ENCODE peak calls at places on chromosomes 1 and 21, in eight cellular contexts. L is GM12891, I is thyroid gland, N is stomach, X is Peyer's patch, H is K562, A is esophagus squamous epithelium, F is prostate gland. Q is an unnamed sample.

GRCh38 chr1:23481904-23482303 is 2.1 kb downstream of the ASAP3 start:
- DNase-seq in I (no peak), X (no peak), F (no peak), L (no peak), N (no peak), A (no peak), H (no peak), Q (no peak)

GRCh38 chr1:172637522-172637921 is 21.4 kb upstream of the FASLG start:
- DNase-seq in H (peak; percentile 79), X (no peak), I (no peak), L (no peak), F (no peak), A (no peak), N (no peak), Q (peak; percentile 31)

GRCh38 chr1:183096351-183096750 is 73.1 kb downstream of the LAMC1 start:
- DNase-seq in F (no peak), H (no peak), L (no peak), X (no peak), N (no peak), I (no peak), A (no peak), Q (no peak)

GRCh38 chr1:86104606-86105532 is 51.7 kb downstream of the COL24A1 start:
- DNase-seq in N (peak; percentile 41), X (no peak), L (no peak), F (peak; percentile 83), H (no peak), A (no peak), I (no peak), Q (no peak)

GRCh38 chr1:220370041-220370700 is 97.9 kb upstream of the RAB3GAP2 start:
- DNase-seq in I (no peak), N (no peak), F (no peak), L (no peak), A (no peak), X (no peak), H (no peak), Q (peak; percentile 35)

GRCh38 chr1:174497461-174497860 is 49.7 kb downstream of the GPR52 start:
- DNase-seq in I (no peak), L (no peak), X (no peak), A (no peak), N (no peak), F (no peak), H (no peak), Q (no peak)

GRCh38 chr21:34126269-34126668 is 52.9 kb downstream of the MRPS6 start:
- DNase-seq in A (no peak), F (no peak), I (peak; percentile 59), L (no peak), X (no peak), N (no peak), H (no peak), Q (no peak)

GRCh38 chr21:14270631-14271030 is 54.7 kb downstream of the RBM11 start:
- DNase-seq in X (peak; percentile 79), L (no peak), N (no peak), H (peak; percentile 55), F (no peak), I (no peak), A (no peak), Q (no peak)

GRCh38 chr1:21320410-21321107 is 30.3 kb upstream of the ECE1 start:
- DNase-seq in N (no peak), F (no peak), X (no peak), H (peak; percentile 63), A (no peak), I (no peak), L (no peak), Q (no peak)

GRCh38 chr1:246566808-246567154 is 525 bp downstream of the CNST start:
- DNase-seq in I (no peak), L (no peak), H (peak; percentile 85), A (no peak), X (peak; percentile 76), F (no peak), N (no peak), Q (no peak)
- TF ChIP-seq POLR2A in I (no peak), L (no peak), H (peak; percentile 28), A (no peak), X (no peak), F (no peak), N (no peak), Q (no peak)

DNA sequence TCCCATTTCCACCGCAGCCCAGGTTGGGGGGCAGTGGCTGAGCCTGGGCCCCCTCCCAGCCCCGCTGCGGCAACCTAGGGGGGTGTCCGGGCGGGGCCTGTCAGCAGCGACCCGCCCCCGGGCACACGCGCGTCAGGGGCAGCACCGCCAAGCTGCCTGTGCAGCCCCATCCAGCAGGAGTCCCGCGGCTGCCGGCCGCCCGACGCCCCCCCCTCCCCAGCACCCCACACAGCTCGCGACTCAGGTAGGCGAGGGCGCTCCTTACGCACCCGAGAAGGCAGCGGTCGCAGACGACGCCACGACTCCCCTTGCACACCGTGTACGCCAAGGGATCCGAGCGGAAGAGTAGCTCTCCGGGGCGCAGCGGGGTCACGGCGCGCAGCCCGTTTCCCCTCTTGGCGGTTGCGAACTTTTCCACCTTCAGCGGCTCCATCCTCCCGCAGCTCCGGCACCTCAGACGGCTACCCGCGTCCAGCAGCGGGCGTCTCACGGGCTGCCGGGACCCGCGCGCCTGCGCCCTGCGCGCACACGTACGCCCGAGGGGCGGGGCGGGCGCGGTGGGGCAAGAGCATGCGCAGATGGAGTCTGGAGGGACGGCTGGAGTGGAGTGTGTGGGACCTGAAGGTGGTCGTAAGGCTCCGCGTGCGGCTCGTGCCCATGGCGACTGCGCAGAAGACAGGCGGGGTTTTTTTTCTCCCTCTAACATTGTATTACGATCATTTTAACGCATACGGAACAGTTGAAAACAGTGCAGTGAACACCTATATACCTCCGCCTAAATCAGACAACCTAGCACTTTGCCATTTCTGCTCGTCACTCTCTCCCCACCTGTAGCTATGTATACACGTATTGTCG is at the start of gene SMYD3:
- DNase-seq in N (peak; percentile 78), H (peak; percentile 93), A (no peak), I (peak; percentile 73), F (peak; percentile 61), X (peak; percentile 85), L (peak; percentile 87), Q (peak; percentile 87)
- TF ChIP-seq POLR2A in N (no peak), H (peak; percentile 68), A (peak; percentile 67), I (peak; percentile 75), F (peak; percentile 77), X (peak; percentile 40), L (no peak), Q (peak; percentile 92)

GRCh38 chr1:234870020-234870378 is 258.6 kb downstream of the TOMM20 start:
- DNase-seq in A (no peak), F (no peak), N (no peak), L (no peak), H (no peak), X (no peak), I (no peak), Q (no peak)

GRCh38 chr1:234870582-234870981 is 258.1 kb downstream of the TOMM20 start:
- DNase-seq in A (no peak), I (no peak), H (no peak), F (no peak), X (no peak), L (no peak), N (no peak), Q (no peak)

GRCh38 chr1:234868296-234869147 is 258.5 kb upstream of the IRF2BP2 start:
- DNase-seq in A (no peak), F (no peak), N (no peak), I (no peak), H (no peak), X (no peak), L (no peak), Q (no peak)

GRCh38 chr1:234871039-234871709 is 257.5 kb downstream of the TOMM20 start:
- DNase-seq in A (no peak), H (peak; percentile 75), F (no peak), X (no peak), N (no peak), L (no peak), I (no peak), Q (no peak)

DNA sequence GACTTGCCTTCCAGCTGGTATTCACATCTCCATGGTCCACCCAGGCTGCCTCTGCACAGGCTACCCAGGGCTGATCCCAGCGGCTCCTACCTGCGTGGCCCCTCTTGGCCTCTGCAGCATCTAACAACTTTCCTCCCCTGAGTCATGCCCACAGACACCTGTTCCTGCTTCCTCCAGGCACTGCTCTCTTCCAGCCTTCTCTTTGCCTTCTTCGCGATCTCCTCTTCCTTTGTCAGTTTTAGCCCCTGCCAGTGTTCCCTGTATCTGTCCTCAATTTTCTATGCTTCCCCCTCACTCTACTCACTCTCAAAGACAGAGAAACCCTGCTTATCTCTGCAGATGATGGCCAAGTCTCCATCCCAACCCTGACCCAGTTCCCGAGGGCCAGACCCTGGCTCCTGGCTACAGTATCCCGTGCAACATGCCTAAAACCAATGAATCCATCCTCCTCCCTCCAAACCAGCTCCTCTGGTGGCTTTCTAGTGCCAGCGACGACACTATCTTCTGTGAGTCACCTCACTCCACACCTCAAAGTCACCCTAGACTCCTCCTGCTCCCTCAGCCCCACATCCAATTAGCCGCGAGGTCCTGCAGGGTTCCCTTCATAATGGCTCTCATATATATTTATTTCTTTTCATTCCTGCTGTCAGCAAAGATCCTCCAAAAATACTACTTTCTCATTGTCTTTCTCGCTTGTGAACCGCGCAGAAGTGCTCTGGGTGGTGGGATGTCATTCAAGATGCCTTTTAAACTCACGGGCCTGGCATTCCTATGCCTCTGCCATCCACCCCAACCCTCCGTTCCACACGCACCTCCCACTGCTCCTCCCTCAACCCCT is 259.2 kb downstream of the TOMM20 start:
- DNase-seq in I (no peak), A (no peak), L (no peak), N (no peak), F (no peak), X (no peak), H (peak; percentile 79), Q (no peak)
- TF ChIP-seq POLR2A in I (no peak), A (no peak), L (no peak), N (no peak), F (no peak), X (no peak), H (peak; percentile 50), Q (no peak)

DNA sequence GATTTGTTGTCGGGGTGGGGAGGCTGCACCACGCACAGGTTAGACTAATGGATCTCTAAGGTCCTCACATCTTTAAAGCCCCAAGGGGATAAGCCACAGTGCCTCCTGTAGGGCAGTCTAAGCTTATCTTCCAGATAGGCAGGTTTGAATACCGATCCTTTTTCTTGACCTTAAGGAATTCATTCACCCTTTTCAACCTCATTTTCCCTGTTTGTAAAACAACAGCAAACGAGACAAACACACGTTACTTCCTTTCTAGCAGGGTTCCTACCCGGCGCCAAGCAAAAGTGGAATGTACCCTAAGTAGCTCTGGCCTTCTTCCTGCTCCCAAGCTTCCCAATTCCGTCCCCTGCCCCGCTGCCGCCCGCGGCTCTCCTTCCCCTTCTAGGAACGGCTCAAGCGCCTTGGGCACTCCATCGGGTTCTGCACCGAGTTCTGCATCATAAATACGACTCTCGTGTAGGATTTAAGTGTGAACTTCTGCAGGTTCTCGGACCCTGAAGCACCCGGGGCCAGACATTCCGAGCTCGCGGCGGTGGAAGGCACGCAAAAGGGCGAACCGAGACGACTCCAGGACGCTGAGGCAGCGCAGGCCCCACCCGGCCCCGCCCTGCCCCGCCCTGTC is 548 bp upstream of the CDC20 start:
- DNase-seq in I (peak; percentile 16), X (no peak), N (no peak), A (no peak), L (peak; percentile 43), H (peak; percentile 80), F (no peak), Q (peak; percentile 35)
- TF ChIP-seq POLR2A in I (no peak), X (peak; percentile 73), N (no peak), A (peak; percentile 51), L (no peak), H (peak; percentile 82), F (no peak), Q (peak; percentile 56)

GRCh38 chr1:182084487-182085316 is 23.2 kb upstream of the ZNF648 start:
- DNase-seq in X (peak; percentile 91), F (peak; percentile 85), N (peak; percentile 93), A (peak; percentile 26), L (peak; percentile 66), H (peak; percentile 88), I (peak; percentile 89), Q (peak; percentile 66)
- TF ChIP-seq POLR2A in X (no peak), F (no peak), N (no peak), A (no peak), L (no peak), H (no peak), I (no peak), Q (no peak)

Q was measured in H54.